ENCODE peak calls at places on chromosomes 6 and 20, in five cellular contexts. One of them, this sample, is unnamed.

GRCh38 chr6:109513571-109514071 is 30.6 kb upstream of the ZBTB24 start:
- DNase-seq in ACHN: no peak
- DNase-seq in B cell: no peak
- DNase-seq in activated T-helper 1 cell treated with anti-CD3 and anti-CD28 coated beads, Interleukin-2, amount 50 U/mL, for 16 hours: no peak
- DNase-seq in mesendoderm: peak; percentile 80
- DNase-seq in this sample: no peak

GRCh38 chr6:125201961-125202729 is 48.6 kb downstream of the TPD52L1 start:
- DNase-seq in ACHN: peak; percentile 89
- DNase-seq in B cell: no peak
- DNase-seq in activated T-helper 1 cell treated with anti-CD3 and anti-CD28 coated beads, Interleukin-2, amount 50 U/mL, for 16 hours: no peak
- DNase-seq in mesendoderm: peak; percentile 36
- DNase-seq in this sample: peak; percentile 59

GRCh38 chr20:36260316-36260715 is 24.0 kb downstream of the AAR2 start:
- DNase-seq in ACHN: no peak
- DNase-seq in B cell: no peak
- DNase-seq in activated T-helper 1 cell treated with anti-CD3 and anti-CD28 coated beads, Interleukin-2, amount 50 U/mL, for 16 hours: no peak
- DNase-seq in mesendoderm: no peak
- DNase-seq in this sample: no peak

GRCh38 chr20:50015993-50016770 is 33.4 kb downstream of the SNAI1 start:
- DNase-seq in ACHN: no peak
- DNase-seq in B cell: no peak
- DNase-seq in activated T-helper 1 cell treated with anti-CD3 and anti-CD28 coated beads, Interleukin-2, amount 50 U/mL, for 16 hours: no peak
- DNase-seq in mesendoderm: peak; percentile 82
- DNase-seq in this sample: no peak

GRCh38 chr6:24990227-24990843 is 54.6 kb upstream of the RIPOR2 start:
- DNase-seq in ACHN: no peak
- DNase-seq in B cell: peak; percentile 45
- DNase-seq in activated T-helper 1 cell treated with anti-CD3 and anti-CD28 coated beads, Interleukin-2, amount 50 U/mL, for 16 hours: no peak
- DNase-seq in mesendoderm: no peak
- DNase-seq in this sample: no peak

GRCh38 chr6:136826216-136826615 is 3.8 kb downstream of the PEX7 start:
- DNase-seq in ACHN: no peak
- DNase-seq in B cell: no peak
- DNase-seq in activated T-helper 1 cell treated with anti-CD3 and anti-CD28 coated beads, Interleukin-2, amount 50 U/mL, for 16 hours: no peak
- DNase-seq in mesendoderm: no peak
- DNase-seq in this sample: no peak

GRCh38 chr20:59333928-59334327 is 33.5 kb downstream of the EDN3 start:
- DNase-seq in ACHN: no peak
- DNase-seq in B cell: no peak
- DNase-seq in activated T-helper 1 cell treated with anti-CD3 and anti-CD28 coated beads, Interleukin-2, amount 50 U/mL, for 16 hours: no peak
- DNase-seq in mesendoderm: no peak
- DNase-seq in this sample: no peak

GRCh38 chr6:156777866-156778614 is 862 bp downstream of the ARID1B start:
- DNase-seq in ACHN: peak; percentile 48
- DNase-seq in B cell: peak; percentile 86
- DNase-seq in activated T-helper 1 cell treated with anti-CD3 and anti-CD28 coated beads, Interleukin-2, amount 50 U/mL, for 16 hours: peak; percentile 51
- DNase-seq in mesendoderm: peak; percentile 59
- DNase-seq in this sample: no peak

GRCh38 chr6:42963855-42964605 is 3.5 kb downstream of the GNMT start:
- DNase-seq in ACHN: peak; percentile 63
- DNase-seq in B cell: peak; percentile 31
- DNase-seq in activated T-helper 1 cell treated with anti-CD3 and anti-CD28 coated beads, Interleukin-2, amount 50 U/mL, for 16 hours: no peak
- DNase-seq in mesendoderm: peak; percentile 95
- DNase-seq in this sample: no peak

GRCh38 chr6:24766685-24767462 is 7.9 kb upstream of the GMNN start:
- DNase-seq in ACHN: peak; percentile 36
- DNase-seq in B cell: peak; percentile 42
- DNase-seq in activated T-helper 1 cell treated with anti-CD3 and anti-CD28 coated beads, Interleukin-2, amount 50 U/mL, for 16 hours: no peak
- DNase-seq in mesendoderm: no peak
- DNase-seq in this sample: no peak

GRCh38 chr6:25232478-25232877 is 46.7 kb upstream of the CARMIL1 start:
- DNase-seq in ACHN: no peak
- DNase-seq in B cell: no peak
- DNase-seq in activated T-helper 1 cell treated with anti-CD3 and anti-CD28 coated beads, Interleukin-2, amount 50 U/mL, for 16 hours: no peak
- DNase-seq in mesendoderm: no peak
- DNase-seq in this sample: no peak